ENCODE peak calls at places on chromosome 6, in ten cellular contexts. C, V, U, P, I, O, D, E, H and J are unnamed samples.
A peak's percentile ranks its signal among the peaks of the same experiment; 100 is the strongest.

GRCh38 chr6:45566882-45567281 is 189.1 kb upstream of the SUPT3H start:
- DNase-seq in C (no peak), V (no peak), U (no peak), P (no peak), I (no peak), O (peak; percentile 46), D (no peak), E (no peak), H (peak; percentile 52), J (no peak)

GRCh38 chr6:144156991-144157390 is 6.7 kb downstream of the STX11 start:
- DNase-seq in C (no peak), V (no peak), U (no peak), P (no peak), I (no peak), O (no peak), D (no peak), E (no peak), H (no peak), J (no peak)

GRCh38 chr6:46323312-46323965 is 152.7 kb upstream of the ENPP5 start:
- DNase-seq in C (no peak), V (no peak), U (no peak), P (no peak), I (peak; percentile 51), O (no peak), D (no peak), E (no peak), H (no peak), J (peak; percentile 49)

GRCh38 chr6:155154158-155154830 is 109.5 kb upstream of the CLDN20 start:
- DNase-seq in C (peak; percentile 69), V (peak; percentile 77), U (peak; percentile 27), P (no peak), I (peak; percentile 89), O (no peak), D (no peak), E (peak; percentile 80), H (peak; percentile 57), J (peak; percentile 68)

GRCh38 chr6:44507014-44507413 is 119.5 kb downstream of the CDC5L start:
- DNase-seq in C (no peak), V (no peak), U (no peak), P (no peak), I (no peak), O (no peak), D (no peak), E (no peak), H (no peak), J (no peak)

GRCh38 chr6:132445201-132445951 is 44.1 kb upstream of the MOXD1 start:
- DNase-seq in C (no peak), V (no peak), U (no peak), P (no peak), I (peak; percentile 95), O (no peak), D (peak; percentile 4), E (no peak), H (no peak), J (peak; percentile 55)

GRCh38 chr6:21265264-21266044 is 328.1 kb upstream of the SOX4 start:
- DNase-seq in C (no peak), V (no peak), U (no peak), P (no peak), I (peak; percentile 35), O (no peak), D (no peak), E (no peak), H (no peak), J (no peak)

GRCh38 chr6:107956586-107957164 is 1.3 kb downstream of the SEC63 start:
- DNase-seq in C (no peak), V (no peak), U (no peak), P (no peak), I (peak; percentile 8), O (peak; percentile 53), D (peak; percentile 10), E (no peak), H (peak; percentile 48), J (no peak)

GRCh38 chr6:39365281-39366074 is 43.0 kb upstream of the KCNK16 start:
- DNase-seq in C (no peak), V (no peak), U (no peak), P (no peak), I (peak; percentile 54), O (no peak), D (no peak), E (peak; percentile 56), H (peak; percentile 37), J (no peak)

GRCh38 chr6:36306365-36306764 is 30.3 kb downstream of the BNIP5 start:
- DNase-seq in C (no peak), V (no peak), U (no peak), P (no peak), I (no peak), O (no peak), D (no peak), E (no peak), H (no peak), J (no peak)

GRCh38 chr6:125165256-125165655 is 11.7 kb downstream of the TPD52L1 start:
- DNase-seq in C (no peak), V (no peak), U (no peak), P (no peak), I (no peak), O (no peak), D (no peak), E (no peak), H (no peak), J (no peak)

GRCh38 chr6:45946352-45946751 is 69.3 kb downstream of the CLIC5 start:
- DNase-seq in C (no peak), V (peak; percentile 15), U (no peak), P (no peak), I (peak; percentile 59), O (peak; percentile 53), D (no peak), E (no peak), H (peak; percentile 62), J (no peak)

GRCh38 chr6:170152989-170153388 is 137.9 kb downstream of the DLL1 start:
- DNase-seq in C (peak; percentile 33), V (peak; percentile 71), U (peak; percentile 36), P (peak; percentile 63), I (no peak), O (peak; percentile 87), D (peak; percentile 22), E (no peak), H (peak; percentile 63), J (no peak)
- TF ChIP-seq CTCF in C (no peak), V (no peak), U (no peak), P (no peak), I (no peak), O (no peak), D (no peak), E (no peak), H (no peak), J (no peak)

DNA sequence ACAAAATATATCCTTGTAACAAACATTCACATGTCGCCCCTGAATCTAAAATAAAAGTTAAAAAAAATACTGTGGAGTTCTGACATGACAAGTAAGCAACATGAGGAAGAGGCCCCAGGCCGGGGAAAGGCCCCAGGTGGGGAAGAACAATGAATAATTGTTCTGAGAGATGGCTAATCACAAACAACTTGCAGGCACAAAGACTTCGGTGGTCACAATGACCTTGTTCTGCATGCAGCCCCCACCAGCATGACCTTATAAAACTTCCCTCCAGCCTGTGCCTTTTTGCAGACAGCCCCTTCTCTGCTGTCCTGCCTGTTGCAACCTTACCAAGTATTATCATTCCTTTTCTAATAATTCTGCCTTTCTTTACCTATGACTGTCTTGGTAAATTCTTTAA is 95.7 kb upstream of the MYLIP start:
- DNase-seq in C (no peak), V (no peak), U (no peak), P (no peak), I (no peak), O (no peak), D (no peak), E (no peak), H (no peak), J (no peak)
- H3K4me3 ChIP-seq in C (no peak overlapping the region), V (no peak overlapping the region), U (no peak overlapping the region), P (no peak overlapping the region), I (no peak overlapping the region), O (no peak overlapping the region), D (no peak overlapping the region), E (no peak overlapping the region), H (no peak overlapping the region), J (no peak overlapping the region)

GRCh38 chr6:109456283-109456583 is 661 bp upstream of the MICAL1 start:
- DNase-seq in C (no peak), V (no peak), U (peak; percentile 55), P (no peak), I (no peak), O (no peak), D (no peak), E (peak; percentile 90), H (no peak), J (no peak)

GRCh38 chr6:109456710-109457595 is 1.4 kb upstream of the MICAL1 start:
- DNase-seq in C (no peak), V (no peak), U (peak; percentile 74), P (no peak), I (peak; percentile 84), O (no peak), D (no peak), E (peak; percentile 95), H (no peak), J (no peak)

GRCh38 chr6:109454483-109455160 is 950 bp downstream of the MICAL1 start:
- DNase-seq in C (no peak), V (peak; percentile 47), U (peak; percentile 51), P (peak; percentile 39), I (no peak), O (no peak), D (no peak), E (peak; percentile 92), H (peak; percentile 21), J (no peak)

GRCh38 chr6:109455161-109455501 is 441 bp downstream of the MICAL1 start:
- DNase-seq in C (no peak), V (peak; percentile 33), U (no peak), P (no peak), I (no peak), O (no peak), D (no peak), E (peak; percentile 89), H (no peak), J (no peak)

DNA sequence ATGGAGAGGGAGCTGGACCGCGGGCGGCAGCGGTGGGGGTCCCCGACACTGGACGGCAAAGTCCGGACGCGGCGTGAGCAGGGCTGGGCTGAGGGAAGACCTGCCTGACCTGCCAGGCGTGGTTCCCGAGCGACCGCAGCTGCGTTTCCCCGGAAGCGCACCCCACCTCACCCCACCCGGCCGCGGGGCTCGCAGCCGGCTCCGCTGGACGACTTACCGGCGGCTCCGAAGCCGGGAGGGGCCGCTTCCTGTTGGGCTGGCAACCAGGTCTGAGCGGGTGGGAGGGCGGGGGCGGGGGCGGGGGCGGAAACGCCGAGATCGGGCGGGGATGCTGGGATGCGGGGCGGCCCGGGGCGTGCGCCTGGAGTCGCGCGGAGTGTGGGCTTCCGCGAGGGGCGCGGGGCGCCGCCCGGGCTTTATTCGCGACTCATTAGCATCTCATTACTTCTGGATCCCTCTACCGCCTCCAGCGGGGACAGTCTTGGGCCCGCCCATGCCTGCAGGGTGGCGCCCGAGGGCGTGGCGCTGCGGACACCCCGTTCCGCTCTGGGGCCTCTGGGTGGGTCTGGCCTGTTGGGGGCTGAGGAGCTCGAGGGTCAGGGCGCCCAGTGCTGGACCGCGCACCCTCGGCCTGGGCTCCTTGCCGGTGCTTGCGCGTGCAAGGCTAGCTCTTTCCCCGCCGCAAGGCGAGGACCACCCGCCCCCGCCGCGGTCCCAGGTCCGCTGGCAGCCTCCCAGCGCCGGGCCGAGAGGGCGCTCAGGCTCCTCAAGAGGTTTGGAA is at the start of gene MICAL1:
- DNase-seq in C (peak; percentile 89), V (peak; percentile 81), U (peak; percentile 90), P (no peak), I (peak; percentile 65), O (peak; percentile 65), D (peak; percentile 40), E (peak; percentile 94), H (peak; percentile 64), J (no peak)
- TF ChIP-seq CTCF in C (peak; percentile 42), V (peak; percentile 24), U (no peak), P (no peak), I (peak; percentile 36), O (peak; percentile 29), D (no peak), E (no peak), H (peak; percentile 28), J (peak; percentile 50)

GRCh38 chr6:72217626-72218025 is 331.3 kb downstream of the RIMS1 start:
- DNase-seq in C (no peak), V (no peak), U (no peak), P (no peak), I (no peak), O (no peak), D (no peak), E (no peak), H (no peak), J (no peak)
- H3K4me3 ChIP-seq in C (no peak overlapping the region), V (no peak overlapping the region), U (no peak overlapping the region), P (no peak overlapping the region), I (no peak overlapping the region), O (no peak overlapping the region), D (no peak overlapping the region), E (no peak overlapping the region), H (no peak overlapping the region), J (no peak overlapping the region)